ENCODE peak calls at places on chromosomes 3 and 15, in seven cellular contexts. U, R, Q, O, L, S and T are unnamed samples.

GRCh38 chr3:42515391-42515916 is 13.0 kb downstream of the VIPR1 start:
- DNase-seq in U (no peak), R (peak), Q (no peak), O (no peak), L (no peak), S (no peak), T (peak)

GRCh38 chr3:142282503-142282902 is 57.1 kb upstream of the GK5 start:
- DNase-seq in U (no peak), R (no peak), Q (no peak), O (no peak), L (no peak), S (no peak), T (no peak)

GRCh38 chr3:65398953-65399352 is 639.8 kb downstream of the MAGI1 start:
- DNase-seq in U (peak), R (no peak), Q (no peak), O (no peak), L (no peak), S (no peak), T (no peak)

GRCh38 chr3:149579838-149580542 is 77.8 kb downstream of the WWTR1 start:
- DNase-seq in U (peak), R (no peak), Q (no peak), O (no peak), L (peak), S (peak), T (no peak)

GRCh38 chr15:45473068-45473467 is 49.5 kb downstream of the SLC30A4 start:
- DNase-seq in U (no peak), R (no peak), Q (no peak), O (no peak), L (no peak), S (no peak), T (no peak)

GRCh38 chr3:179324270-179324754 is 1.5 kb downstream of the ZNF639 start:
- DNase-seq in U (peak), R (no peak), Q (no peak), O (peak), L (peak), S (peak), T (no peak)

GRCh38 chr3:75049581-75049980 is 435.1 kb upstream of the CNTN3 start:
- DNase-seq in U (no peak), R (no peak), Q (no peak), O (no peak), L (no peak), S (no peak), T (no peak)

GRCh38 chr3:133821767-133822638 is 16.4 kb downstream of the SRPRB start:
- DNase-seq in U (peak), R (peak), Q (peak), O (no peak), L (peak), S (peak), T (no peak)

GRCh38 chr3:185880600-185880999 is 55.8 kb upstream of the IGF2BP2 start:
- DNase-seq in U (no peak), R (no peak), Q (no peak), O (no peak), L (no peak), S (no peak), T (no peak)

GRCh38 chr15:73694419-73694818 is 10.2 kb downstream of the CD276 start:
- DNase-seq in U (peak), R (no peak), Q (no peak), O (no peak), L (peak), S (no peak), T (no peak)

GRCh38 chr3:119669906-119670570 is 7.2 kb downstream of the COX17 start:
- DNase-seq in U (no peak), R (no peak), Q (no peak), O (no peak), L (no peak), S (peak), T (no peak)

GRCh38 chr3:159417761-159418160 is 570.9 kb upstream of the IL12A start:
- DNase-seq in U (no peak), R (no peak), Q (no peak), O (no peak), L (no peak), S (no peak), T (no peak)

GRCh38 chr3:142850395-142851023 is 38.4 kb downstream of the PCOLCE2 start:
- DNase-seq in U (peak), R (no peak), Q (no peak), O (peak), L (peak), S (peak), T (no peak)

GRCh38 chr3:73766599-73767378 is 142.0 kb upstream of the PDZRN3 start:
- DNase-seq in U (peak), R (no peak), Q (peak), O (no peak), L (peak), S (peak), T (no peak)

GRCh38 chr3:127159547-127159946 is 33.4 kb upstream of the PRR23E start:
- DNase-seq in U (no peak), R (peak), Q (no peak), O (no peak), L (no peak), S (no peak), T (no peak)

GRCh38 chr15:94476681-94477080 is 245.3 kb downstream of the MCTP2 start:
- DNase-seq in U (no peak), R (no peak), Q (no peak), O (no peak), L (no peak), S (no peak), T (no peak)

GRCh38 chr3:82050382-82050781 is 288.9 kb upstream of the GBE1 start:
- DNase-seq in U (no peak), R (no peak), Q (no peak), O (no peak), L (no peak), S (no peak), T (no peak)